ENCODE peak calls at places on chromosome 16, in five cellular contexts. A is hepatocyte, S is PC-3, R is HCT116, P is neural progenitor cell. J is an unnamed sample. For H3K4me1, the result is how much of the 10 kb centered on the place peaks cover.

GRCh38 chr16:81901483-81901882 is 109.8 kb downstream of the SDR42E1 start:
- DNase-seq in A (no peak), P (no peak), R (no peak), S (peak), J (no peak)

GRCh38 chr16:65289022-65289421 is 167.2 kb upstream of the CDH11 start:
- DNase-seq in P (no peak), R (no peak), S (no peak), A (no peak), J (no peak)

GRCh38 chr16:73026754-73027654 is 20.9 kb downstream of the ZFHX3 start:
- DNase-seq in S (no peak), R (no peak), P (no peak), A (peak), J (no peak)

GRCh38 chr16:81885976-81886586 is 107.0 kb downstream of the PLCG2 start:
- DNase-seq in P (peak), S (peak), A (peak), R (peak), J (peak)

GRCh38 chr16:87956169-87956770 is 5.0 kb downstream of the BANP start:
- DNase-seq in R (no peak), P (peak), S (no peak), A (peak), J (peak)

GRCh38 chr16:24858219-24859041 is 12.7 kb downstream of the SLC5A11 start:
- DNase-seq in R (no peak), P (peak), S (peak), A (peak), J (peak)

GRCh38 chr16:78815713-78816112 is 716.3 kb downstream of the WWOX start:
- DNase-seq in S (no peak), P (no peak), A (no peak), R (no peak), J (no peak)

GRCh38 chr16:87931504-87931903 is 4.8 kb downstream of the CA5A start:
- DNase-seq in R (no peak), A (peak), P (no peak), S (no peak), J (no peak)

GRCh38 chr16:85464342-85465305 is 148.5 kb upstream of the GSE1 start:
- DNase-seq in A (no peak), S (no peak), R (no peak), P (no peak), J (no peak)

GRCh38 chr16:70660672-70661350 is 14.5 kb downstream of the IL34 start:
- DNase-seq in R (no peak), A (no peak), P (no peak), S (no peak), J (no peak)

GRCh38 chr16:22623351-22623781 is 112.7 kb downstream of the NPIPB5 start:
- DNase-seq in A (no peak), R (no peak), P (no peak), S (no peak), J (no peak)

GRCh38 chr16:47460301-47460754 is 535 bp downstream of the ITFG1 start:
- DNase-seq in S (peak), A (peak), R (no peak), P (no peak), J (no peak)

GRCh38 chr16:46727184-46727583 is 21.0 kb downstream of the MYLK3 start:
- DNase-seq in A (no peak), S (no peak), P (no peak), R (no peak), J (no peak)

GRCh38 chr16:87416826-87417471 is 24.8 kb downstream of the MAP1LC3B start:
- DNase-seq in R (no peak), S (peak), P (peak), A (peak), J (no peak)

GRCh38 chr16:84547539-84548058 is 43.1 kb upstream of the MEAK7 start:
- DNase-seq in S (no peak), A (no peak), R (no peak), P (peak), J (no peak)

GRCh38 chr16:77289331-77289809 is 90.2 kb downstream of the SYCE1L start:
- DNase-seq in R (no peak), P (no peak), S (peak), A (peak), J (no peak)

GRCh38 chr16:17271687-17272086 is 199.1 kb downstream of the XYLT1 start:
- DNase-seq in A (peak), S (no peak), R (no peak), P (no peak), J (no peak)

GRCh38 chr16:30186782-30187555 is 3.6 kb downstream of the CORO1A start:
- DNase-seq in S (peak), R (no peak), A (peak), P (peak), J (peak)

GRCh38 chr16:85584192-85584757 is 28.8 kb upstream of the GSE1 start:
- DNase-seq in S (no peak), R (no peak), P (no peak), A (no peak), J (no peak)

GRCh38 chr16:69838417-69838990 is 76.4 kb downstream of the WWP2 start:
- DNase-seq in A (no peak), P (peak), S (no peak), R (no peak), J (no peak)

GRCh38 chr16:22813223-22813945 is 578 bp upstream of the HS3ST2 start:
- DNase-seq in A (peak), P (peak), R (no peak), S (peak), J (no peak)

GRCh38 chr16:3149630-3150345 is 15.0 kb downstream of the ZNF213 start:
- DNase-seq in P (peak), A (peak), R (no peak), S (peak), J (no peak)

GRCh38 chr16:16095646-16096045 is 127.6 kb downstream of the ABCC6 start:
- DNase-seq in S (no peak), R (no peak), A (no peak), P (no peak), J (no peak)
- TF ChIP-seq EZH2phosphoT487 in S (no peak), R (no peak), A (no peak), P (no peak), J (no peak)

GRCh38 chr16:10813123-10813455 is 5.5 kb downstream of the TVP23A start:
- DNase-seq in P (no peak), A (no peak), S (no peak), R (no peak), J (no peak)
- TF ChIP-seq EZH2 in P (no peak), A (no peak), S (no peak), R (no peak), J (no peak)

DNA sequence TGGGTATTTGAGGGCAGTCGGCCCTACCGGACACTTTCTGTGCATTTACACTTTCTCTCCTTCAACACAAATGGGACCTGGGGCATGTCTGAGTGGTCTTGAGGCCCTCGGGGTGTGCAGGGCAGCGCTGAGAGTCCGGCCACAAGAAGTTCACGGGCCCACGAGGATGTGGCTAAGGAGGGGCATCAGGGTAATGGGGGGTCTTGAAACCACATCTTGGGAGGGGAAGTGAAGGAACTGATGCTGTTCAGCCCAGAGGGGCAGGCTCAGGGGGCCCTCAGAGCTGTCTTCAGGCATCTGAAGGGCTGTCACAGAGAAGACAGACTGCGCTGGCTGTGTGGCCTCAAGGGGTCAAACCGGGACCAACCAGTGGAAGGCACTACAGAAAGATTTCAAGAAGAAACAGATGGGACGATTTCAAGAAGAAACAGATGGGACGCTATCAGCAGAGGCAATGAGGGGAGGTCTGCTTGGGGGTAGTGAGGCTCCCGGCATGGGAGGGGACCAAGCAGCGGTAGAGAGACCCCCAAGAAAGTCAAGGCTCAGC is 45.1 kb downstream of the ZNF423 start:
- DNase-seq in A (no peak), R (no peak), P (no peak), S (no peak), J (no peak)
- H3K4me1 ChIP-seq in A (under half), R (under half), P (under half), S (under half), J (under half)

DNA sequence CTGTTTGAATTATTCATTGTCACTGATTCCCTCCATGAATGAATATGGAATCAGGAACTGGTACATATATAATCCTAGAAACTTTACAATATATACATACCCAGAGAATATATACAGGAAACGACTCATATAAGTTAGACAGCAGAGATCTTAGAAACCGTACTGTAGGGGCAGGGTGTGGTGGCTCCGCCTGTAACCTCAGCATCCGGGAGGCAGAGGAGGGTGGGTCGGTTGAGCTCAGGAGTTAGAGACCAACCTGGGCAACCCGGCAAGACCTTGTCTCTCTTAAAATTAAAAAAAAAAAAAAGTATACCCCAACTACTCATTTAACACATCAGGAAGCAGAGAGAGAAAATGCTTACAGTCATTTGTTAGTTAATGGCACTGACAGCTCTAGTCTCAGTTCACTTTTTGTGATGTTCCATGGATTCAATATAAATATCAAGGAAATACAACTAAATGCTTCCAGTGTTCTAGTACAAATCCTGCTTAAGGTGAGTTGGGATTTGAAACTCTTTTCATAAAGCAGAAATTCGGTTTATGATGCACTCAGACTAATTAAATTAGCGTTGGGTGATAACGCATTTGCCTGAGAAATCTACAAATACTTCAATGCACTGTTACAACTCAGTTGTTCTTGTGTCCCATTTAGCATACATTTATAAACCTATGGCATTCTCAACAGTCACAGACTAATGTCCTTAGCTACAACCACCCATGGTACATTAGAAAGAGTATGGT is 5.6 kb downstream of the GLG1 start:
- DNase-seq in R (no peak), P (no peak), A (no peak), S (peak), J (no peak)
- TF ChIP-seq EZH2phosphoT487 in R (no peak), P (no peak), A (no peak), S (no peak), J (no peak)

GRCh38 chr16:54282923-54283734 is 3.5 kb downstream of the IRX3 start:
- DNase-seq in S (no peak), P (peak), A (no peak), R (no peak), J (no peak)
- TF ChIP-seq EZH2 in S (no peak), P (peak), A (peak), R (no peak), J (no peak)

GRCh38 chr16:58126451-58126968 is 2.7 kb downstream of the CFAP20 start:
- DNase-seq in S (no peak), R (no peak), P (no peak), A (no peak), J (no peak)

GRCh38 chr16:58123896-58124600 is 5.1 kb downstream of the CFAP20 start:
- DNase-seq in A (no peak), R (no peak), S (no peak), P (no peak), J (no peak)

GRCh38 chr16:58124601-58124915 is 4.6 kb downstream of the CFAP20 start:
- DNase-seq in P (no peak), S (peak), A (no peak), R (no peak), J (no peak)

GRCh38 chr16:58125781-58126335 is 3.3 kb downstream of the CFAP20 start:
- DNase-seq in P (no peak), S (no peak), R (no peak), A (no peak), J (no peak)

DNA sequence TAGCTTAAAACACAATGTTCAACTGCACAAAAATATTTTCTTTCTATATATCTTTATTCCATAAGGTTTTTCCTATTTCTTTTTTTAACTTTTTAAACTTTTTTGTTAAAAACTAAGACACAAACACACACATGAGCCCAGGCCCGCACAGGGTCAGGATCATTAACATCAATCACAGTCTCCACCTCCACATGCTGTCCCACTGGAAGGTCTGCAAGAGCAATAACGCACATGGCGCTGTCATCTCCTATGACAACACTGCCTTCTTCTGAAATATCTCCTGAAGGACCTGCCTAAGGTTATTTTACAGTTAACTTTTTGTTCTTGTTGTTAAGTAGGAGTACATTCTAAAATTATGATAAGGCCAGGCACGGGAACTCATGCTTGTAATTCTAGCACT is 4.1 kb downstream of the CFAP20 start:
- DNase-seq in P (no peak), S (no peak), A (no peak), R (no peak), J (no peak)
- H3K4me1 ChIP-seq in P (under half), S (under half), A (under half), R (under half), J (under half)

GRCh38 chr16:28064706-28065249 is 1.3 kb upstream of the GSG1L start:
- DNase-seq in S (no peak), R (no peak), P (no peak), A (no peak), J (no peak)
- TF ChIP-seq EZH2phosphoT487 in S (no peak), R (no peak), P (no peak), A (no peak), J (no peak)

DNA sequence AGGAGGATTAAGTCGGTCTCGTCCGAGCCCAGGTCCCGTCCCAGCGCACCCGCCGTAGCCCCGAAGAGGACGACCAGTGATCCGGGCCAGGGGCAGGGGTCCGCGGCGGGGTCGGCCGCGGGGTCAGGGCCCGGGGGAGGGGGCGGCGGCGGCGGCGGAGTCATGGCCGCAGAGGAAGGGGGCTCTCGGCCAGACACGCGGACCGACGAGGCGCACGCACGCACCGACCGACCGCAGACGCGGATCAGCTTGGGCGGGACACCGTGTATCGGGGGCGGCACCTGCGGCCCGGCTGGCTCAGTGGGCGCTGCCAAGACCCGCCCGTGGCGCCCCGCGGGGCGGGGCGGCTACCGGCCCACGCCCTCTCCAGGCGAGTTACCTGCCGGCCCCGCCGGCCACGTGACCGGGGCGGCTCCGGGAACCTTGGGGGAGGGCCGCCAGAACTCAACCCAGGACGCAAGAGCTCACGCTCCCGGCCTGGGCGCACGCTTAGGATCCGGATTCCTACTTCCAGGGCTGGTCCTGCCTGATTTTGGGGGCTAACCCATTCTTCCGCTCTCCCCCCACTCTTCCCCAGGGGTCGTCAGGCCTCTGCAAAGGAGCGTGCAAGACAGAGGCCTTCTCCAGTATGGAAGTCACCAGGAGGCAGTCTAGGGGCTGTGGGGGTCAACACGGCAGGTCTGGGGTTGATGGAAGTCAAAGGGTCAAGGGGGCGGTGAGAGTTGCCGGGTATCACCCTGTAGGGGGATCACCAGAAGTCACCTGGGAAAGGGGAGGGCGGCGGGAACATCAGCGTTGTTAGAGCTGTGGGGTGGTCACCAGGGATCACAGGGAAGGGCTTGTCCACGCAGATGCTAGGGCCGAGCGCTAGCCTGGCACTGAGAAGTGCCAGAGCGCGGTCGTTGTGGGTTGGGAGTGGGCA is at the start of gene ESRP2:
- DNase-seq in R (peak), S (peak), A (peak), P (peak), J (no peak)
- TF ChIP-seq EZH2 in R (no peak), S (no peak), A (no peak), P (peak), J (no peak)